ENCODE peak calls at places on chromosomes 1 and 21, in five cellular contexts. N is astrocyte, V is H9, W is HCT116, B is fibroblast of lung. J is an unnamed sample.

GRCh38 chr21:46202592-46203202 is 18.4 kb upstream of the SPATC1L start:
- DNase-seq in N (no peak), V (no peak), W (no peak), B (no peak), J (no peak)

GRCh38 chr21:34558960-34559631 is 47.1 kb upstream of the KCNE1 start:
- DNase-seq in N (peak), V (no peak), W (no peak), B (no peak), J (no peak)

GRCh38 chr1:112257043-112257835 is 138.8 kb upstream of the CTTNBP2NL start:
- DNase-seq in N (no peak), V (no peak), W (no peak), B (no peak), J (no peak)

GRCh38 chr1:53396563-53397268 is 62.5 kb upstream of the DMRTB1 start:
- DNase-seq in N (no peak), V (no peak), W (no peak), B (no peak), J (no peak)

GRCh38 chr1:217522280-217522679 is 108.6 kb downstream of the GPATCH2 start:
- DNase-seq in N (no peak), V (no peak), W (no peak), B (peak), J (no peak)

GRCh38 chr21:28771790-28772501 is 220.7 kb downstream of the LTN1 start:
- DNase-seq in N (peak), V (no peak), W (no peak), B (peak), J (no peak)

GRCh38 chr1:63486679-63487078 is 36.3 kb downstream of the ITGB3BP start:
- DNase-seq in N (no peak), V (no peak), W (no peak), B (peak), J (no peak)

GRCh38 chr1:71834570-71835441 is 447.5 kb downstream of the NEGR1 start:
- DNase-seq in N (no peak), V (no peak), W (no peak), B (peak), J (no peak)

GRCh38 chr1:198929961-198930599 is 291.2 kb downstream of the PTPRC start:
- DNase-seq in N (peak), V (no peak), W (no peak), B (peak), J (no peak)

GRCh38 chr1:29505537-29506220 is 269.4 kb downstream of the PTPRU start:
- DNase-seq in N (no peak), V (peak), W (no peak), B (no peak), J (no peak)

GRCh38 chr1:108053291-108054023 is 88.5 kb upstream of the VAV3 start:
- DNase-seq in N (peak), V (no peak), W (no peak), B (no peak), J (no peak)

GRCh38 chr1:108050134-108050533 is 85.2 kb upstream of the VAV3 start:
- DNase-seq in N (no peak), V (no peak), W (no peak), B (no peak), J (no peak)

GRCh38 chr1:108049083-108049819 is 84.3 kb upstream of the VAV3 start:
- DNase-seq in N (no peak), V (peak), W (no peak), B (no peak), J (no peak)

GRCh38 chr1:108050911-108051624 is 86.1 kb upstream of the VAV3 start:
- DNase-seq in N (peak), V (no peak), W (no peak), B (no peak), J (no peak)

GRCh38 chr1:108051625-108052382 is 86.8 kb upstream of the VAV3 start:
- DNase-seq in N (no peak), V (no peak), W (no peak), B (no peak), J (no peak)
- H3K4me2 ChIP-seq in N (peak), V (peak), W (no peak), B (no peak), J (no peak)

GRCh38 chr1:214002472-214002871 is 14.7 kb downstream of the PROX1 start:
- DNase-seq in N (peak), V (no peak), W (no peak), B (peak), J (no peak)
- H3K27ac ChIP-seq in N (no peak), V (no peak), W (no peak), B (no peak), J (no peak)

GRCh38 chr1:247111636-247112478 is 7.7 kb upstream of the ZNF669 start:
- DNase-seq in N (peak), V (peak), W (no peak), B (peak), J (no peak)

GRCh38 chr1:247113094-247113497 is 8.9 kb upstream of the ZNF669 start:
- DNase-seq in N (peak), V (no peak), W (no peak), B (no peak), J (no peak)

GRCh38 chr1:247110627-247111258 is 6.6 kb upstream of the ZNF669 start:
- DNase-seq in N (peak), V (peak), W (no peak), B (peak), J (no peak)

GRCh38 chr1:247112479-247112781 is 8.3 kb upstream of the ZNF669 start:
- DNase-seq in N (no peak), V (no peak), W (no peak), B (no peak), J (no peak)

GRCh38 chr1:247111259-247111635 is 7.1 kb upstream of the ZNF669 start:
- DNase-seq in N (no peak), V (peak), W (no peak), B (no peak), J (no peak)
- H3K9ac ChIP-seq in N (peak), V (no peak), W (peak), B (peak), J (peak)

GRCh38 chr21:44723177-44724131 is 12.1 kb upstream of the TSPEAR start:
- DNase-seq in N (no peak), V (peak), W (no peak), B (no peak), J (no peak)
- H3K4me2 ChIP-seq in N (no peak), V (peak), W (no peak), B (no peak), J (no peak)